ENCODE peak calls at places on chromosomes 12 and 14, in ten cellular contexts. G is AG08396, Y is NCI-H1694 treated with DMSO at 0.1 percent for 48 hours, V is NCI-H1105 treated with DMSO at 0.1 percent for 48 hours, D is C1 segment of cervical spinal cord, K is T-cell, R is RPMI8226, A is RPMI7951, P is SK-N-DZ, N is AG09319. E is an unnamed sample.

GRCh38 chr14:69487771-69488170 is 3.2 kb downstream of the PLEKHD1 start:
- DNase-seq in N (no peak), A (no peak), V (no peak), K (no peak), G (no peak), P (no peak), R (no peak), Y (no peak), D (no peak), E (no peak)

GRCh38 chr14:53871947-53872346 is 84.7 kb downstream of the BMP4 start:
- DNase-seq in K (no peak), A (no peak), V (no peak), Y (no peak), N (no peak), D (no peak), P (no peak), G (no peak), R (no peak), E (no peak)

GRCh38 chr12:107891967-107892366 is 117.5 kb downstream of the ASCL4 start:
- DNase-seq in A (peak; percentile 9), R (peak; percentile 18), N (no peak), K (no peak), P (no peak), D (no peak), Y (peak; percentile 2), V (no peak), G (no peak), E (no peak)

GRCh38 chr14:103015426-103015825 is 41.9 kb downstream of the CDC42BPB start:
- DNase-seq in A (no peak), N (no peak), G (no peak), K (no peak), R (no peak), Y (no peak), P (no peak), V (no peak), D (no peak), E (no peak)

GRCh38 chr12:108561852-108562347 is 496 bp upstream of the ISCU start:
- DNase-seq in D (no peak), A (no peak), P (no peak), N (no peak), Y (no peak), K (no peak), R (no peak), V (peak; percentile 56), G (no peak), E (peak; percentile 32)

GRCh38 chr14:22887260-22887989 is 4.4 kb downstream of the REM2 start:
- DNase-seq in P (peak; percentile 94), N (no peak), D (no peak), K (peak; percentile 10), A (peak; percentile 86), Y (no peak), V (peak; percentile 99), R (peak; percentile 91), G (peak; percentile 73), E (no peak)

GRCh38 chr14:97688626-97689336 is 891.6 kb downstream of the VRK1 start:
- DNase-seq in D (no peak), V (no peak), A (no peak), G (no peak), P (no peak), R (no peak), Y (no peak), N (no peak), K (no peak), E (no peak)

GRCh38 chr12:117098361-117099217 is 627 bp downstream of the TESC start:
- DNase-seq in V (no peak), G (no peak), K (no peak), Y (no peak), A (no peak), N (no peak), P (no peak), R (peak; percentile 46), D (no peak), E (no peak)

GRCh38 chr12:57008113-57008687 is 1.9 kb upstream of the ZBTB39 start:
- DNase-seq in G (peak; percentile 69), N (peak; percentile 37), K (peak; percentile 11), P (peak; percentile 74), R (peak; percentile 58), D (no peak), V (peak; percentile 53), Y (peak; percentile 86), A (peak; percentile 59), E (no peak)

GRCh38 chr14:47596232-47596631 is 79.2 kb downstream of the MDGA2 start:
- DNase-seq in P (no peak), N (no peak), A (no peak), R (no peak), D (no peak), Y (no peak), G (no peak), V (no peak), K (no peak), E (no peak)

GRCh38 chr14:95817271-95817670 is 59.4 kb upstream of the TUNAR start:
- DNase-seq in P (no peak), R (no peak), N (no peak), A (no peak), Y (no peak), K (no peak), D (no peak), G (no peak), V (no peak), E (no peak)

GRCh38 chr12:124283326-124283725 is 11.6 kb upstream of the RFLNA start:
- DNase-seq in P (no peak), V (no peak), A (no peak), Y (no peak), R (no peak), G (no peak), K (no peak), N (no peak), D (no peak), E (no peak)

GRCh38 chr12:95416111-95416636 is 57.8 kb upstream of the METAP2 start:
- DNase-seq in P (no peak), R (no peak), A (no peak), V (no peak), D (no peak), Y (no peak), K (no peak), N (no peak), G (no peak), E (no peak)

GRCh38 chr14:33943081-33943480 is 7.8 kb downstream of the EGLN3 start:
- DNase-seq in P (no peak), V (peak; percentile 99), Y (peak; percentile 80), A (no peak), D (peak; percentile 48), G (no peak), K (no peak), N (no peak), R (peak; percentile 70), E (no peak)

GRCh38 chr12:16324772-16325171 is 22.7 kb upstream of the MGST1 start:
- DNase-seq in G (no peak), K (no peak), V (peak; percentile 55), P (no peak), A (no peak), N (no peak), D (no peak), R (no peak), Y (no peak), E (no peak)

GRCh38 chr14:61812347-61813100 is 50.3 kb downstream of the SNAPC1 start:
- DNase-seq in Y (no peak), P (peak; percentile 14), R (no peak), N (no peak), V (peak; percentile 38), D (no peak), A (no peak), G (peak; percentile 43), K (no peak), E (no peak)

GRCh38 chr12:126093911-126094310 is 1028.7 kb downstream of the AACS start:
- DNase-seq in Y (no peak), D (no peak), K (no peak), N (no peak), G (no peak), R (no peak), A (peak; percentile 8), V (peak; percentile 22), P (peak; percentile 22), E (no peak)

GRCh38 chr12:78683626-78684025 is 180.9 kb upstream of the SYT1 start:
- DNase-seq in Y (no peak), A (no peak), P (no peak), G (no peak), K (no peak), D (no peak), V (no peak), N (no peak), R (no peak), E (no peak)

GRCh38 chr12:98499668-98500456 is 15.5 kb upstream of the TMPO start:
- DNase-seq in G (no peak), P (no peak), R (no peak), V (no peak), N (no peak), D (no peak), Y (no peak), K (no peak), A (no peak), E (no peak)

GRCh38 chr14:20440882-20441281 is 4.9 kb upstream of the KLHL33 start:
- DNase-seq in P (no peak), R (no peak), Y (no peak), V (no peak), D (no peak), K (peak; percentile 49), A (no peak), N (no peak), G (no peak), E (no peak)

GRCh38 chr12:10537721-10538120 is 32.0 kb downstream of the EIF2S3B start:
- DNase-seq in P (no peak), Y (no peak), G (no peak), R (no peak), D (no peak), K (no peak), N (no peak), A (no peak), V (no peak), E (no peak)

GRCh38 chr14:103161054-103161397 is 37.8 kb downstream of the TNFAIP2 start:
- DNase-seq in K (no peak), G (no peak), R (no peak), A (no peak), Y (no peak), D (no peak), P (no peak), N (no peak), V (no peak), E (no peak)

GRCh38 chr14:36105401-36105800 is 71.1 kb downstream of the PTCSC3 start:
- DNase-seq in N (no peak), V (peak; percentile 56), Y (no peak), A (no peak), K (no peak), P (no peak), R (peak; percentile 8), D (no peak), G (no peak), E (no peak)

E was measured in CD8-positive, alpha-beta memory T cell.